ENCODE peak calls at places on chromosomes 4 and X, in eight cellular contexts. D, O, Q, Z, S, U, J and G are unnamed samples.

GRCh38 chrX:68146054-68146453 is 287.2 kb downstream of the OPHN1 start:
- DNase-seq in S (no peak), Z (no peak), Q (peak; percentile 67), D (no peak), O (peak; percentile 79), U (no peak), J (peak; percentile 31), G (no peak)

GRCh38 chr4:173752610-173753009 is 222.6 kb upstream of the HAND2 start:
- DNase-seq in J (no peak), Z (peak; percentile 58), Q (peak; percentile 38), O (no peak), U (no peak), D (peak; percentile 22), S (no peak), G (peak; percentile 94)

GRCh38 chr4:122898370-122899150 is 23.8 kb downstream of the NUDT6 start:
- DNase-seq in S (peak; percentile 36), Z (no peak), D (no peak), O (peak; percentile 74), U (no peak), J (peak; percentile 92), Q (peak; percentile 88), G (no peak)

GRCh38 chr4:41882622-41883347 is 52.4 kb upstream of the TMEM33 start:
- DNase-seq in J (peak; percentile 25), Q (peak; percentile 44), D (no peak), U (no peak), O (peak; percentile 99), Z (peak; percentile 77), S (peak; percentile 21), G (peak; percentile 80)

GRCh38 chrX:20521245-20521644 is 254.5 kb upstream of the RPS6KA3 start:
- DNase-seq in U (no peak), J (peak; percentile 69), S (no peak), Z (no peak), D (no peak), O (no peak), Q (peak; percentile 85), G (no peak)

GRCh38 chrX:65637335-65637734 is 30.1 kb upstream of the MSN start:
- DNase-seq in Q (no peak), U (no peak), S (no peak), Z (peak; percentile 0), D (no peak), O (no peak), J (no peak), G (no peak)

GRCh38 chrX:27336466-27337091 is 126.6 kb downstream of the PPP4R3C start:
- DNase-seq in S (no peak), J (peak; percentile 15), U (no peak), Z (peak; percentile 34), D (peak; percentile 1), O (peak; percentile 73), Q (peak; percentile 19), G (peak; percentile 82)

GRCh38 chrX:136032370-136032769 is 47.1 kb downstream of the SLC9A6 start:
- DNase-seq in U (no peak), O (no peak), D (no peak), J (no peak), Z (no peak), S (no peak), Q (no peak), G (no peak)

GRCh38 chrX:132612990-132613564 is 124.2 kb upstream of the MBNL3 start:
- DNase-seq in D (peak; percentile 12), S (peak; percentile 47), O (no peak), U (peak; percentile 45), Q (peak; percentile 56), Z (peak; percentile 15), J (peak; percentile 27), G (peak; percentile 76)

GRCh38 chr4:3442959-3443749 is 1.4 kb downstream of the HGFAC start:
- DNase-seq in S (peak; percentile 18), D (no peak), J (no peak), Q (peak; percentile 38), O (peak; percentile 99), U (peak; percentile 56), Z (peak; percentile 84), G (peak; percentile 90)

GRCh38 chrX:13791559-13791958 is 25.3 kb downstream of the GPM6B start:
- DNase-seq in D (no peak), U (no peak), J (no peak), Z (no peak), Q (no peak), O (no peak), S (no peak), G (no peak)

GRCh38 chr4:82851902-82852750 is 38.8 kb downstream of the SEC31A start:
- DNase-seq in S (no peak), Q (peak; percentile 60), J (no peak), O (no peak), U (no peak), Z (peak; percentile 17), D (no peak), G (no peak)

GRCh38 chrX:151537572-151537971 is 25.9 kb upstream of the PASD1 start:
- DNase-seq in O (no peak), J (no peak), D (no peak), Q (no peak), U (no peak), S (no peak), Z (no peak), G (no peak)

GRCh38 chr4:127781303-127782024 is 658 bp upstream of the HSPA4L start:
- DNase-seq in Z (no peak), Q (peak; percentile 70), J (no peak), D (peak; percentile 5), S (peak; percentile 18), U (peak; percentile 65), O (peak; percentile 82), G (no peak)

GRCh38 chrX:80430826-80431501 is 10.7 kb downstream of the TENT5D start:
- DNase-seq in S (peak; percentile 5), D (no peak), U (no peak), Q (peak; percentile 2), O (no peak), Z (peak; percentile 18), J (no peak), G (peak; percentile 54)

GRCh38 chr4:78225236-78225635 is 168.1 kb downstream of the FRAS1 start:
- DNase-seq in S (no peak), Q (no peak), U (no peak), Z (no peak), D (no peak), J (no peak), O (no peak), G (no peak)

GRCh38 chr4:1168291-1169031 is 3.9 kb downstream of the SPON2 start:
- DNase-seq in S (no peak), Q (no peak), J (no peak), O (peak; percentile 83), U (no peak), Z (no peak), D (no peak), G (peak; percentile 48)

GRCh38 chr4:11589676-11590075 is 161.0 kb upstream of the HS3ST1 start:
- DNase-seq in D (no peak), Q (peak; percentile 16), U (no peak), S (no peak), O (no peak), J (peak; percentile 7), Z (no peak), G (no peak)

GRCh38 chrX:23825675-23826074 is 42.7 kb downstream of the SAT1 start:
- DNase-seq in O (no peak), D (no peak), U (no peak), S (no peak), Q (no peak), J (no peak), Z (no peak), G (no peak)

GRCh38 chr4:107991945-107992625 is 2.4 kb downstream of the HADH start:
- DNase-seq in S (no peak), Z (no peak), O (peak; percentile 65), Q (peak; percentile 90), J (no peak), D (no peak), U (no peak), G (no peak)

GRCh38 chr4:16027114-16027513 is 56.7 kb downstream of the PROM1 start:
- DNase-seq in U (no peak), S (no peak), Q (peak; percentile 13), J (no peak), O (no peak), D (no peak), Z (no peak), G (no peak)

GRCh38 chr4:69735119-69735518 is 25.3 kb downstream of the SULT1B1 start:
- DNase-seq in Q (no peak), U (no peak), S (no peak), O (no peak), D (no peak), J (no peak), Z (no peak), G (no peak)

GRCh38 chr4:69744157-69744478 is 16.3 kb downstream of the SULT1B1 start:
- DNase-seq in O (no peak), S (no peak), Z (no peak), D (no peak), J (no peak), U (no peak), Q (no peak), G (no peak)

GRCh38 chr4:69743476-69744156 is 16.8 kb downstream of the SULT1B1 start:
- DNase-seq in S (no peak), J (no peak), Q (no peak), D (no peak), U (no peak), Z (no peak), O (no peak), G (no peak)

GRCh38 chr4:69742596-69742995 is 17.8 kb downstream of the SULT1B1 start:
- DNase-seq in Z (no peak), D (no peak), Q (no peak), S (no peak), J (no peak), U (no peak), O (no peak), G (no peak)

DNA sequence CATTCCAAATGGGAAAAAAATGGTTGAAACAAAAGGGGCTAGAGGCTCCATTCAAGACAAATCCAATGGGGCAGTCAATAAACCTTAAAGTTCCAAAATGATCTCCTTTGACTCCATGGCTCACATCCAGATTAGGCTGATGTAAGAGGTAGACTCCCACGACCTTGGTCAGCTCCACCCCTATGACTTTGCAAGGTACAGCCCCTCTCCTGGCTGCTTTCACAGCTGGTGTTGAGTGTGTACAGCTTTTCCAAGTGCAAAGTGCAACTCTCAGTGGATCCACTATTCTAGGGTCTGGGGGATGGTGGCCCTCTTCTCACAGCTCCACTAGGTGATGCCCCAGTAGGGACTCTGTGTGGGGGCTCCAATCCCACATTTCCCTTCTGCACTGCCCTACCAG is 21.5 kb downstream of the SULT1B1 start:
- DNase-seq in S (no peak), J (no peak), D (no peak), Q (no peak), U (no peak), O (no peak), Z (no peak), G (no peak)
- H3K27ac ChIP-seq in S (no peak overlapping the region), J (no peak overlapping the region), D (no peak overlapping the region), Q (no peak overlapping the region), U (no peak overlapping the region), O (no peak overlapping the region), Z (no peak overlapping the region), G (no peak overlapping the region)

GRCh38 chr4:56655209-56655626 is 25.9 kb downstream of the HOPX start:
- DNase-seq in D (no peak), S (no peak), U (peak; percentile 54), Z (no peak), O (peak; percentile 91), J (no peak), Q (peak; percentile 29), G (peak; percentile 83)
- H3K27ac ChIP-seq in D (no peak overlapping the region), S (no peak overlapping the region), U (peak overlapping the region; percentile 77), Z (no peak overlapping the region), O (no peak overlapping the region), J (no peak overlapping the region), Q (no peak overlapping the region), G (no peak overlapping the region)

GRCh38 chr4:164373021-164373420 is 380.9 kb upstream of the SMIM31 start:
- DNase-seq in U (no peak), D (no peak), Q (no peak), O (no peak), S (no peak), J (no peak), Z (no peak), G (no peak)
- H3K27ac ChIP-seq in U (no peak overlapping the region), D (no peak overlapping the region), Q (no peak overlapping the region), O (no peak overlapping the region), S (no peak overlapping the region), J (no peak overlapping the region), Z (no peak overlapping the region), G (no peak overlapping the region)

GRCh38 chr4:38860788-38861424 is 4.3 kb upstream of the TLR6 start:
- DNase-seq in J (no peak), Q (peak; percentile 59), S (no peak), O (peak; percentile 85), U (no peak), Z (peak; percentile 76), D (peak; percentile 28), G (peak; percentile 89)
- H3K27ac ChIP-seq in J (no peak overlapping the region), Q (no peak overlapping the region), S (no peak overlapping the region), O (no peak overlapping the region), U (no peak overlapping the region), Z (no peak overlapping the region), D (no peak overlapping the region), G (no peak overlapping the region)